ENCODE peak calls at places on chromosomes 2 and 18, in six cellular contexts. One of them, this sample, is unnamed.
A peak's percentile ranks its signal among the peaks of the same experiment; 100 is the strongest.

GRCh38 chr18:21453512-21453862 is 147.0 kb downstream of the ESCO1 start:
- DNase-seq in endothelial cell of umbilical vein: no peak
- DNase-seq in HepG2: no peak
- DNase-seq in WTC11: no peak
- DNase-seq in K562: no peak
- DNase-seq in A549: no peak
- DNase-seq in this sample: no peak

GRCh38 chr2:129302106-129302505 is 677.4 kb upstream of the RAB6C start:
- DNase-seq in WTC11: no peak
- DNase-seq in K562: no peak
- DNase-seq in HepG2: no peak
- DNase-seq in endothelial cell of umbilical vein: no peak
- DNase-seq in A549: no peak
- DNase-seq in this sample: no peak

GRCh38 chr2:217714268-217714643 is 288.5 kb downstream of the TNS1 start:
- DNase-seq in HepG2: peak; percentile 32
- DNase-seq in endothelial cell of umbilical vein: peak; percentile 11
- DNase-seq in K562: no peak
- DNase-seq in WTC11: no peak
- DNase-seq in A549: no peak
- DNase-seq in this sample: no peak

GRCh38 chr2:236109473-236109872 is 58.7 kb downstream of the GBX2 start:
- DNase-seq in WTC11: no peak
- DNase-seq in A549: no peak
- DNase-seq in K562: no peak
- DNase-seq in endothelial cell of umbilical vein: no peak
- DNase-seq in HepG2: no peak
- DNase-seq in this sample: no peak

GRCh38 chr18:32019251-32019943 is 772 bp downstream of the RNF125 start:
- DNase-seq in HepG2: peak; percentile 39
- DNase-seq in WTC11: peak; percentile 51
- DNase-seq in A549: peak; percentile 9
- DNase-seq in K562: no peak
- DNase-seq in endothelial cell of umbilical vein: no peak
- DNase-seq in this sample: peak; percentile 9

GRCh38 chr2:28470759-28471158 is 25.1 kb upstream of the PLB1 start:
- DNase-seq in HepG2: no peak
- DNase-seq in K562: no peak
- DNase-seq in endothelial cell of umbilical vein: no peak
- DNase-seq in A549: no peak
- DNase-seq in WTC11: no peak
- DNase-seq in this sample: no peak

GRCh38 chr2:45892236-45892701 is 240.8 kb downstream of the PRKCE start:
- DNase-seq in K562: no peak
- DNase-seq in HepG2: no peak
- DNase-seq in A549: no peak
- DNase-seq in WTC11: no peak
- DNase-seq in endothelial cell of umbilical vein: peak; percentile 8
- DNase-seq in this sample: no peak

GRCh38 chr2:47344890-47345583 is 57.9 kb upstream of the MSH2 start:
- DNase-seq in K562: peak; percentile 72
- DNase-seq in endothelial cell of umbilical vein: peak; percentile 93
- DNase-seq in A549: peak; percentile 99
- DNase-seq in HepG2: peak; percentile 100
- DNase-seq in WTC11: peak; percentile 95
- DNase-seq in this sample: peak; percentile 85

GRCh38 chr2:229032596-229033234 is 238.4 kb downstream of the PID1 start:
- DNase-seq in K562: no peak
- DNase-seq in HepG2: no peak
- DNase-seq in A549: no peak
- DNase-seq in WTC11: no peak
- DNase-seq in endothelial cell of umbilical vein: no peak
- DNase-seq in this sample: no peak

GRCh38 chr18:3626927-3627240 is 176.9 kb downstream of the TGIF1 start:
- DNase-seq in endothelial cell of umbilical vein: no peak
- DNase-seq in HepG2: no peak
- DNase-seq in K562: no peak
- DNase-seq in WTC11: no peak
- DNase-seq in A549: no peak
- DNase-seq in this sample: no peak

GRCh38 chr2:96895709-96896651 is 26.1 kb upstream of the SEMA4C start:
- DNase-seq in K562: peak; percentile 51
- DNase-seq in endothelial cell of umbilical vein: no peak
- DNase-seq in A549: no peak
- DNase-seq in HepG2: no peak
- DNase-seq in WTC11: no peak
- DNase-seq in this sample: no peak

GRCh38 chr2:239716536-239717318 is 308.4 kb downstream of the NDUFA10 start:
- DNase-seq in WTC11: no peak
- DNase-seq in HepG2: no peak
- DNase-seq in A549: no peak
- DNase-seq in K562: no peak
- DNase-seq in endothelial cell of umbilical vein: no peak
- DNase-seq in this sample: no peak

GRCh38 chr2:151861171-151861570 is 33.0 kb upstream of the ARL5A start:
- DNase-seq in K562: no peak
- DNase-seq in A549: no peak
- DNase-seq in WTC11: no peak
- DNase-seq in HepG2: no peak
- DNase-seq in endothelial cell of umbilical vein: no peak
- DNase-seq in this sample: no peak

GRCh38 chr2:174694920-174695319 is 69.4 kb downstream of the CHRNA1 start:
- DNase-seq in A549: no peak
- DNase-seq in endothelial cell of umbilical vein: no peak
- DNase-seq in WTC11: no peak
- DNase-seq in HepG2: no peak
- DNase-seq in K562: no peak
- DNase-seq in this sample: no peak

GRCh38 chr2:66582975-66583842 is 148.3 kb downstream of the MEIS1 start:
- DNase-seq in HepG2: no peak
- DNase-seq in A549: no peak
- DNase-seq in K562: no peak
- DNase-seq in endothelial cell of umbilical vein: no peak
- DNase-seq in WTC11: peak; percentile 20
- DNase-seq in this sample: peak; percentile 52

GRCh38 chr2:66579494-66579893 is 144.6 kb downstream of the MEIS1 start:
- DNase-seq in HepG2: no peak
- DNase-seq in endothelial cell of umbilical vein: peak; percentile 21
- DNase-seq in WTC11: no peak
- DNase-seq in A549: no peak
- DNase-seq in K562: no peak
- DNase-seq in this sample: no peak

GRCh38 chr2:66580343-66580954 is 145.5 kb downstream of the MEIS1 start:
- DNase-seq in endothelial cell of umbilical vein: peak; percentile 22
- DNase-seq in HepG2: no peak
- DNase-seq in WTC11: no peak
- DNase-seq in A549: no peak
- DNase-seq in K562: no peak
- DNase-seq in this sample: no peak

GRCh38 chr2:66582364-66582974 is 147.5 kb downstream of the MEIS1 start:
- DNase-seq in HepG2: no peak
- DNase-seq in A549: no peak
- DNase-seq in endothelial cell of umbilical vein: no peak
- DNase-seq in WTC11: no peak
- DNase-seq in K562: no peak
- DNase-seq in this sample: no peak

DNA sequence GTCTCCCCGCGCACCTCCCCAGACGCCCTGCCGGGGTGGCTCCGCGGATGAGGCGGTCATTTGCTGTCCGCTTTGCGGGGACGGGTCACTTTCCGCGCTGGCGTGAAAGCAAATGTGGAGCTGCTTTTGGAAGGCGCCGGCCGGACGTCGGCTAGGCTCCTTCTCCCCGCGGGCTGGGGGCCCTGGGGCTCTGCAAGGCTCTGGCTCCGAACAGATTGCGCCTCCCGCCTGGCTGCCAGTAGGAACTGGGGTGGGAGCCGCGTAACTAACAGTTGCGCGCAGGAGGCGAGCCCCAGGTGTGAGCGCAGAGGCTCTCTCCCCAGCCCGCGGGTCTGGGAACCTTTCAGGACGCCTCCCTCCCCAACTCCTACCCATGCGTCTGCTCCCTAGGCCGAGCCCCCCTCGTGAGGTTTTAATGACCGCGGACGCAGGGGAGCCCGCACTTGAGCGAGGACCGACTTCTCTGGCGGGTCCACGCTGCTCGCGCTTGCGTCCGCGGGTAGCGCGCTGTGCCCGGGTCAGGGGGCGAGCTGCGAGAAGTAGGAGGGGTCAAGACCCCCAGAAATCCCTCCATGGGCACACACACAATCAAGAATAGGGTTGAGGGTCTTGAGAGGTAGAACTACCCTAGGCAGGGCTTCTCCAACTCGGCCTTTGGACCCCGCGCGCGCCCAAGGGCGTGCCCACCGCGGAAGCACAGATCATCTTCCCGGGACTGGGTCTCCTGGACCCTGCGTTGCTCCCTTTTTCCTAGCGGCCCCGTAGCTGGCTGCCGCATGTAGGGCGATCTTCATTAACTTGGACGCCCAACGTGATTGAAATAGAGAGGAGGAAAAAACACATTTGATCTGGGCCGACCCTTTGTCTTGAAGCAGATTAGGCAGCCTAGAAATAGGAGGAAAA is 146.8 kb downstream of the MEIS1 start:
- DNase-seq in K562: no peak
- DNase-seq in endothelial cell of umbilical vein: no peak
- DNase-seq in HepG2: no peak
- DNase-seq in A549: no peak
- DNase-seq in WTC11: peak; percentile 57
- DNase-seq in this sample: no peak
- TF ChIP-seq JUN in K562: no peak
- TF ChIP-seq JUN in endothelial cell of umbilical vein: no peak
- TF ChIP-seq JUN in HepG2: no peak
- TF ChIP-seq JUN in A549: no peak
- TF ChIP-seq JUN in WTC11: no peak
- TF ChIP-seq JUN in this sample: no peak

GRCh38 chr18:45108754-45109153 is 428.1 kb downstream of the SETBP1 start:
- DNase-seq in WTC11: no peak
- DNase-seq in A549: no peak
- DNase-seq in endothelial cell of umbilical vein: no peak
- DNase-seq in HepG2: no peak
- DNase-seq in K562: no peak
- DNase-seq in this sample: no peak

GRCh38 chr18:45112682-45113081 is 432.0 kb downstream of the SETBP1 start:
- DNase-seq in WTC11: no peak
- DNase-seq in endothelial cell of umbilical vein: no peak
- DNase-seq in HepG2: no peak
- DNase-seq in K562: no peak
- DNase-seq in A549: no peak
- DNase-seq in this sample: no peak

GRCh38 chr18:45109271-45109670 is 428.6 kb downstream of the SETBP1 start:
- DNase-seq in endothelial cell of umbilical vein: no peak
- DNase-seq in HepG2: no peak
- DNase-seq in WTC11: no peak
- DNase-seq in K562: no peak
- DNase-seq in A549: no peak
- DNase-seq in this sample: no peak

GRCh38 chr18:45111507-45111858 is 430.8 kb downstream of the SETBP1 start:
- DNase-seq in endothelial cell of umbilical vein: no peak
- DNase-seq in HepG2: no peak
- DNase-seq in A549: no peak
- DNase-seq in K562: no peak
- DNase-seq in WTC11: no peak
- DNase-seq in this sample: no peak

GRCh38 chr18:45110577-45111506 is 430.2 kb downstream of the SETBP1 start:
- DNase-seq in WTC11: no peak
- DNase-seq in A549: no peak
- DNase-seq in endothelial cell of umbilical vein: no peak
- DNase-seq in HepG2: no peak
- DNase-seq in K562: no peak
- DNase-seq in this sample: no peak
- TF ChIP-seq JUN in WTC11: no peak
- TF ChIP-seq JUN in A549: no peak
- TF ChIP-seq JUN in endothelial cell of umbilical vein: no peak
- TF ChIP-seq JUN in HepG2: no peak
- TF ChIP-seq JUN in K562: no peak
- TF ChIP-seq JUN in this sample: no peak

DNA sequence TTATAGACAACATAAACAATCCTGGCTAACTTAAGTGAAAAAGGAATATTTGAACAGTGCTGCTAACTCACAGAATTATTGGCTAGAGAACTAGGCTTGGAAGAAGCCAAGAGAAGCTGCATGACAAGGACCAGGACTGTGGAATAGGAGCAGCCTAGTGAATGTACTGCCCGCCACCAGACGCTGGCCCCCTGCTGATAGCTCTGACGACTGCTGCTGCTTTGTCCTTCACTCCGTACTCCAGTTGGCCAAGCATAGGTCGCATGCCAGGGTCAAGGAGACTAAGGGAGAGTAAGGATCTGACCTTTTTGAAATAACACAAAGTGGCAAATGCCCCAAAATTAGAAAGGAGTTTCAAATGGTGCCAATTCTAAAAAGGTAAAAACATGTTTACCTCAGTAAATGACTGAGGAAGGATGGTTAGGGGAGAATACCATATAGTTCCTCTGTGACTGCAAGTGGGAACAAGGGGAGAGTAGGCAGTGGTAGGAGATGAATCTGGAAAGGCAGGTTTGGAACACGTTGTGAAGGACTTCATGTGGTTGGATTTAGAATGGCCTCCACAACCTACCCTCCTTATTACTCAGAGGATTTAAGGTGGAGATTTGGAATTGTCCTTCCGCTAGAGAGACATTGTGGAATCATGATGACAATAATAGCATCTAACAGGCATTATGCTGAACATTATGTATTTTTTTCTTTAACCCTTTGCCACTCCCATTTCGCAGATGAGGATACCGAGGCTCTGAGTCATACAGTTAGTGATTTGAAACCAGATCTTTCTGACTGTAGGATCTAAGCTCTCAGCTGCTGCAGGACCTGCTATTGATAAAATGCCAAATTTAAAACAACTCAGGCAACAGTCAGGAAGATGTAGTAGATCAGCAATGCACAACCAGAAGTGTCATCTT is 19.5 kb downstream of the STRADB start:
- DNase-seq in endothelial cell of umbilical vein: no peak
- DNase-seq in K562: no peak
- DNase-seq in A549: no peak
- DNase-seq in HepG2: no peak
- DNase-seq in WTC11: peak; percentile 60
- DNase-seq in this sample: no peak
- TF ChIP-seq JUN in endothelial cell of umbilical vein: no peak
- TF ChIP-seq JUN in K562: no peak
- TF ChIP-seq JUN in A549: no peak
- TF ChIP-seq JUN in HepG2: no peak
- TF ChIP-seq JUN in WTC11: no peak
- TF ChIP-seq JUN in this sample: no peak

DNA sequence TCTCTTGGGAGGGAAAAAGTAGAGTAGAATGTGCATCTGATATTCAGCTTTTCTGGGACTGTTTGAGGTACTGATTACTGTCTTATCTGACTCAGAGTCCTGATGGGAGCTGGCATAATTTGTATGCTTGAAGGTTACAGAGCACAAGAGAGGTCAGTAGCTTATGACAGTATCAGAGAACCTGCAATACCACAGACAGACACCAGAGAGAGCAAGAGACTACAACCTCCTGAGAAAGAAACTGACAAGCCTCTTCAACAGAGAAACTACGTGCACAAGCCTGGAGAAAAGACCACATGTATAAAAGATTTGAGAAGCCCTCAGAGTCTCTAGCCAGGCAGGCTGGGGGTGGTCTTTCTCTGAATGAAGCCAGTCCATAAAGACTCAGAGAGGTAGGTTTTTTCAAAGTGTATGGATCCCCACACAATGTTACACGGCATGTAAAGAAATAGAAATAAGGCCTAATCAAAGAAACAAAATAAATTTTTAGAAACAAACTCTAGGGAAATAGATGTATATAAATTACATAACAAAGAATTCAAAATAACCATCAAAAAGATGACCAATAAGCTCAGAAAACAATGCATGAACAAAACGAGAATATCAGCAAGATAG is 568.3 kb downstream of the LRRTM4 start:
- DNase-seq in endothelial cell of umbilical vein: peak; percentile 62
- DNase-seq in HepG2: peak; percentile 68
- DNase-seq in WTC11: peak; percentile 36
- DNase-seq in A549: peak; percentile 56
- DNase-seq in K562: peak; percentile 5
- DNase-seq in this sample: peak; percentile 74
- TF ChIP-seq JUN in endothelial cell of umbilical vein: no peak
- TF ChIP-seq JUN in HepG2: no peak
- TF ChIP-seq JUN in WTC11: no peak
- TF ChIP-seq JUN in A549: no peak
- TF ChIP-seq JUN in K562: no peak
- TF ChIP-seq JUN in this sample: no peak